ENCODE peak calls at places on chromosomes 12 and 14, in ten cellular contexts. Q, S, R, N, Z, D, J, C, Y and V are unnamed samples. For H3K9me3 and H3K36me3, the result is how much of the 10 kb centered on the place peaks cover.

GRCh38 chr12:15584366-15585041 is 204.7 kb downstream of the EPS8 start:
- DNase-seq in Q (no peak), S (peak), R (no peak), N (no peak), Z (peak), D (no peak), J (no peak), C (no peak), Y (peak), V (peak)

GRCh38 chr14:23569443-23570151 is 2.0 kb upstream of the AP1G2 start:
- DNase-seq in Q (no peak), S (no peak), R (no peak), N (no peak), Z (no peak), D (no peak), J (peak), C (no peak), Y (peak), V (no peak)

GRCh38 chr12:77343291-77343690 is 277.9 kb upstream of the E2F7 start:
- DNase-seq in Q (no peak), S (peak), R (no peak), N (no peak), Z (no peak), D (no peak), J (no peak), C (no peak), Y (no peak), V (no peak)

GRCh38 chr14:39467889-39468524 is 35.8 kb upstream of the FBXO33 start:
- DNase-seq in Q (no peak), S (peak), R (no peak), N (no peak), Z (peak), D (no peak), J (no peak), C (peak), Y (no peak), V (peak)

GRCh38 chr14:50038398-50039119 is 77.8 kb downstream of the VCPKMT start:
- DNase-seq in Q (no peak), S (peak), R (no peak), N (no peak), Z (peak), D (no peak), J (no peak), C (no peak), Y (no peak), V (no peak)

GRCh38 chr14:73713804-73714655 is at the start of gene PNMA1:
- DNase-seq in Q (peak), S (peak), R (peak), N (peak), Z (peak), D (no peak), J (peak), C (no peak), Y (peak), V (peak)

GRCh38 chr14:30349515-30349914 is 209.4 kb upstream of the G2E3 start:
- DNase-seq in Q (no peak), S (no peak), R (no peak), N (no peak), Z (no peak), D (no peak), J (no peak), C (no peak), Y (no peak), V (no peak)

GRCh38 chr14:64636208-64636979 is 67.8 kb upstream of the PLEKHG3 start:
- DNase-seq in Q (peak), S (no peak), R (no peak), N (peak), Z (peak), D (no peak), J (peak), C (peak), Y (peak), V (peak)

GRCh38 chr14:97456958-97457357 is 659.8 kb downstream of the VRK1 start:
- DNase-seq in Q (peak), S (no peak), R (no peak), N (no peak), Z (no peak), D (no peak), J (no peak), C (no peak), Y (no peak), V (peak)

GRCh38 chr12:71626098-71626497 is 37.5 kb downstream of the ZFC3H1 start:
- DNase-seq in Q (no peak), S (no peak), R (no peak), N (no peak), Z (no peak), D (no peak), J (no peak), C (no peak), Y (no peak), V (peak)

GRCh38 chr12:50268482-50268881 is 14.8 kb downstream of the LIMA1 start:
- DNase-seq in Q (no peak), S (no peak), R (no peak), N (no peak), Z (no peak), D (no peak), J (no peak), C (no peak), Y (no peak), V (no peak)

GRCh38 chr12:3913278-3913677 is 40.1 kb upstream of the PARP11 start:
- DNase-seq in Q (no peak), S (no peak), R (no peak), N (no peak), Z (no peak), D (no peak), J (no peak), C (no peak), Y (no peak), V (no peak)

GRCh38 chr12:9869307-9870161 is at the start of gene CLEC2B:
- DNase-seq in Q (no peak), S (peak), R (no peak), N (no peak), Z (peak), D (no peak), J (no peak), C (no peak), Y (no peak), V (peak)

GRCh38 chr14:61549425-61549824 is 145.9 kb upstream of the HIF1A start:
- DNase-seq in Q (no peak), S (no peak), R (no peak), N (no peak), Z (peak), D (no peak), J (no peak), C (no peak), Y (no peak), V (no peak)

GRCh38 chr12:48796976-48797375 is 8.1 kb upstream of the ADCY6 start:
- DNase-seq in Q (no peak), S (peak), R (peak), N (no peak), Z (no peak), D (no peak), J (no peak), C (no peak), Y (no peak), V (no peak)

GRCh38 chr12:105590571-105590970 is 260.1 kb downstream of the C12orf75 start:
- DNase-seq in Q (no peak), S (no peak), R (no peak), N (no peak), Z (peak), D (no peak), J (no peak), C (no peak), Y (no peak), V (no peak)

GRCh38 chr12:52126050-52126604 is 46.6 kb downstream of the SMIM41 start:
- DNase-seq in Q (no peak), S (no peak), R (no peak), N (no peak), Z (no peak), D (peak), J (no peak), C (no peak), Y (no peak), V (no peak)

GRCh38 chr12:128449146-128449894 is 182.3 kb downstream of the TMEM132C start:
- DNase-seq in Q (no peak), S (no peak), R (no peak), N (no peak), Z (peak), D (no peak), J (no peak), C (no peak), Y (no peak), V (no peak)

GRCh38 chr12:126982707-126983106 is 1284.3 kb upstream of the TMEM132C start:
- DNase-seq in Q (no peak), S (no peak), R (no peak), N (no peak), Z (no peak), D (no peak), J (no peak), C (no peak), Y (no peak), V (no peak)

GRCh38 chr12:95548539-95549391 is 2.5 kb downstream of the USP44 start:
- DNase-seq in Q (peak), S (no peak), R (peak), N (peak), Z (peak), D (no peak), J (peak), C (no peak), Y (no peak), V (peak)

GRCh38 chr14:53432378-53432802 is 279.3 kb upstream of the DDHD1 start:
- DNase-seq in Q (no peak), S (peak), R (no peak), N (no peak), Z (peak), D (no peak), J (no peak), C (peak), Y (no peak), V (no peak)

GRCh38 chr12:103519632-103520031 is 23.9 kb upstream of the C12orf42 start:
- DNase-seq in Q (no peak), S (no peak), R (no peak), N (no peak), Z (no peak), D (no peak), J (no peak), C (no peak), Y (no peak), V (no peak)

GRCh38 chr12:102964872-102965271 is 7.4 kb downstream of the ASCL1 start:
- DNase-seq in Q (no peak), S (no peak), R (no peak), N (no peak), Z (no peak), D (no peak), J (no peak), C (no peak), Y (peak), V (peak)

GRCh38 chr12:91744613-91745012 is 401.0 kb downstream of the BTG1 start:
- DNase-seq in Q (no peak), S (no peak), R (no peak), N (no peak), Z (no peak), D (no peak), J (no peak), C (no peak), Y (no peak), V (no peak)

GRCh38 chr12:2298556-2299195 is 245.9 kb downstream of the CACNA1C start:
- DNase-seq in Q (no peak), S (no peak), R (no peak), N (no peak), Z (no peak), D (no peak), J (peak), C (no peak), Y (no peak), V (no peak)

GRCh38 chr12:53495903-53496751 is 3.1 kb downstream of the MAP3K12 start:
- DNase-seq in Q (no peak), S (no peak), R (no peak), N (peak), Z (peak), D (no peak), J (peak), C (no peak), Y (peak), V (no peak)

GRCh38 chr14:95255487-95255886 is 64.2 kb downstream of the CLMN start:
- DNase-seq in Q (no peak), S (peak), R (no peak), N (peak), Z (peak), D (no peak), J (no peak), C (peak), Y (peak), V (peak)

GRCh38 chr12:26378721-26379120 is 183.3 kb downstream of the SSPN start:
- DNase-seq in Q (no peak), S (no peak), R (no peak), N (peak), Z (no peak), D (no peak), J (no peak), C (no peak), Y (peak), V (peak)

GRCh38 chr12:19177754-19178153 is 48.2 kb downstream of the PLEKHA5 start:
- DNase-seq in Q (no peak), S (peak), R (no peak), N (no peak), Z (peak), D (no peak), J (no peak), C (no peak), Y (no peak), V (no peak)

GRCh38 chr12:117352260-117352659 is 9.2 kb downstream of the NOS1 start:
- DNase-seq in Q (no peak), S (no peak), R (no peak), N (no peak), Z (no peak), D (no peak), J (no peak), C (no peak), Y (no peak), V (no peak)

DNA sequence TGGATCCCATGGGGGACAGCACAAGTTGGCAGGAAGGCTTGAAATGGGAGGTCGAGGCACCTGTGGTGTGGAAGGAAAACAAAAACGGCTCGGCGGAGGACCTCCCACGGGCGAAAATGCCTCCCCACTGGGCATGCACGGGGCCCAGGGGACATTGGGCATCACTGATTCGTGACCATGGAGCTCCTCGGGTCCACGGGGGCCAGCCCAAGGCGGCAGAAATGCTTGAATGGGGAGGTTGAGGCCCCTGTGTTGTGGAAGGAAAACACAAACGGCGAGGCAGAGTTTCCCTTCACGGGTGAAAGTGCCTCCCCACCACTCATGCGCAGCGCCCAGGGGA is 376.0 kb downstream of the ALG10 start:
- DNase-seq in Q (no peak), S (no peak), R (peak), N (peak), Z (no peak), D (peak), J (peak), C (no peak), Y (peak), V (no peak)
- H3K9me3 ChIP-seq in Q (under half), S (under half), R (under half), N (under half), Z (under half), D (under half), J (under half), C (under half), Y (under half), V (half or more)

DNA sequence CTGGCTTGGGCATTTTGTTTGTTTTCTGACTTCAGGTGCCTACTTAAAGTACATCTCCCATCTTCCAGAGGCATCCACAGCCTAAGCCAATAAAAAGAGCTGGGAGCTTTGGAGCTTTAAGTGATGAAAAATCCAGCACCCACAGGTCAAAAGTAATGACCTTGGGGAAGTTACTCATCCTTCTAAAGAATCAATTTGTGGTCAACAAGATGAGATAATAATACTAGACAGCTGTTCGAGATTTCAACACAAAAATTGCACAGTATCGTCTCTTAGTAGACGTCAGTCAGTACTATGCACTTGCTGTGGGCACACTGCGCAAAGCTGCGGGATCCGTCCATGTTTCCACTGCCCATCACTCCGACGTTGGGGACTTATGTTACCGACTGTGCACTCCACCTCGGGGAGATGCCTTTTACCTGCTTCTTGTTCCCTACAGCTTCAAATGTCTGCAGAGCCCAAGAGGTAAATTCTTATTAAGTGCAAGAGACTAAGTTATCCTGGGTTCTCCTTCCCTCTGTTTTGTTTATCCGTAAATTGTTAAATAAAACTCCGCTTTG is 1.2 kb downstream of the ST8SIA1 start:
- DNase-seq in Q (no peak), S (peak), R (no peak), N (no peak), Z (peak), D (no peak), J (no peak), C (no peak), Y (no peak), V (no peak)
- H3K4me3 ChIP-seq in Q (peak), S (no peak), R (peak), N (peak), Z (no peak), D (peak), J (peak), C (no peak), Y (peak), V (peak)

DNA sequence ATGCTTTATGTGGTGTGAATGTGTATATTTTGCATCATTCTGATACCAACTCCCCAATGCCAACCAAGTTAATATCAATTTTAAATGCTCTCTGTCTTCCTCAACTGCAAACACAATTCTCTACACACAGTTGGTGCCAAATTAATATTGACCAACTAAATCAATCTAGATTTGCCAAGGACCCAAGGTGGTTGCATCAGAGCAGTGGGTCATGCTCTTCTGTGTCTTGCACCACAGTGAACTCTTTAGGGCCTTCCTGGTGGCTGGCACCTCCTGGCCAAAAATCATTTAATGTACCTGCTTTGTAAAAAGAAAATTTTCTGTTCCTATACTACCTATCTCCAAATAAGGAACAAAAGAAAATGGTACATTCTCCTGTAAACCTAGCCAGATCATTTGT is 14.1 kb downstream of the COQ10A start:
- DNase-seq in Q (no peak), S (no peak), R (no peak), N (no peak), Z (no peak), D (no peak), J (no peak), C (no peak), Y (no peak), V (no peak)
- H3K36me3 ChIP-seq in Q (half or more), S (under half), R (half or more), N (under half), Z (half or more), D (under half), J (half or more), C (under half), Y (under half), V (under half)

GRCh38 chr12:113253532-113254285 is 32.4 kb downstream of the TPCN1 start:
- DNase-seq in Q (no peak), S (no peak), R (peak), N (no peak), Z (no peak), D (no peak), J (no peak), C (no peak), Y (no peak), V (peak)
- H3K9me3 ChIP-seq in Q (under half), S (under half), R (under half), N (under half), Z (under half), D (under half), J (under half), C (under half), Y (under half), V (under half)

DNA sequence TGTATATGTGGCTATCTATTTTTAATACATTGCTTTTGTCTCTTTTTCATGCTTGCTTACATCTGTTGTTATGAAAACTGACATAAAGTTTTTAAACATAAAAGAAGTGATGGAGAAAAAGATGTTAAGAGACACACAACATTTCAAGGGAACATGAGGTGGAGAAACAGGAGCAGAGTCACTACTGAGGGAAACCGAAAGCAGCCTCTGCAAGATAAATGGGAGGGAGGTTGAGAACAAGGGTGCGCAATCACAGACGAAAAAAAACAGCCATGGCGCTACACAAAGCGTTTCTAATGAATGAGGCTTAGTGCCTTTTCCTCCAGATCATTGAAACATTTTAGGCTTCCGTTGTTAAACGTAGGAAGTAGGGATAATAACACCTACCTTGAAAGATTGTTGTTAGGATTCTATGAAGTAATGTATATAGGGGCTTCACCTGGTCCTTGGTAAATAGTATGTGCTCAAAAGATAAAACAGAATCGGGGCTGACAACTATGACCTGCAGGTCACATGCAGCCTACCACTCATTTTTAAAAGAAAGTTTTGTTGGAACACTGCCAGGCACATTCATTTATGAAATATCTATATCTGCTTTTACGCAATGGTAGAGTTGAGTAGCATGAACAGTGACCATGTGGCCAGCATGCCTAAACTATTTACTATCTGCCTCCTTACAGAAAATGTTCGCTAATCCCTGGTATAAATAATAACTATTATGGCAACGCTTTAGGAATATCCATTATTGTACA is 228.2 kb upstream of the NPAS3 start:
- DNase-seq in Q (no peak), S (peak), R (no peak), N (no peak), Z (no peak), D (no peak), J (peak), C (no peak), Y (no peak), V (no peak)
- H3K4me3 ChIP-seq in Q (no peak), S (no peak), R (no peak), N (peak), Z (no peak), D (no peak), J (peak), C (no peak), Y (no peak), V (no peak)

DNA sequence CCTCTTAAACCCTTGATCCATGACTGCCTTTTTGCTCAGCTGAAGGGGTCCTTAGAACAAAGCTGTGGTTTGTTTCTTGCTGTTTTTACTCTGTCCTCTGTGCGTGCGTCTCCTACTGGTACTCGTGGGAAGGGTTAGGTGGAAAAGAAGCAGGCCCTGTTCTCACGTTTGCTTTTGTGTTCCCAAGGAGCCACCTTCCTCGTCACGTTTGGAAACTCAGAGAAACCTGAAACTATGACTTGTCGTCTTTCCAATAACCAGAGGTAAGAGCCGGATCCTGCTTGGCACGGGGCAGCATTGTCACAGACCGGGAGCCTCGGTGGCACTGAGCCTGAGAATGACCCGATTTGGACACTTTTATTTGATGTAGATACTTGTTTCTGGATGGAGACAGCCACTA is 13.1 kb downstream of the ZFYVE21 start:
- DNase-seq in Q (no peak), S (no peak), R (no peak), N (no peak), Z (no peak), D (no peak), J (no peak), C (no peak), Y (no peak), V (peak)
- H3K36me3 ChIP-seq in Q (under half), S (under half), R (under half), N (under half), Z (half or more), D (under half), J (under half), C (under half), Y (under half), V (under half)

DNA sequence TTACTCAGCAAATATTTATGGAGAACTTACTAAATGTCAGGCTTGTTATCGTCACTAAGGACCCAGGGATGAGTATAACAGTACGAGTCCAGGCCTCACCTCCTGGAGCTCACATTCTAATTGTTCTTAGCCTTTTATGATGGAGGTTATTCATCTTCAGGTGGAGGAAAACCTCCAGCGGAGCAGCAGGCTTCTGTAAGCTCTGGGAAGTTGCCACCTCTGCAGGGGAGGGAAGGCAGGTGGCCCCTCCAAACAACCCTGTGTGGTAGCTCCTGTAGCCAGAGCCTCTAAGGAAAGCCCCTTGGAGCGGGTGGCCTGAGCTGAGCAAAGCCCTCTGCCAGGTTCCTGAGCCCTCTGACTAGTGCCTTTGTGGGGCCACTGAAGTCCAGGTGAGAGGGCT is 104.1 kb downstream of the SMOC1 start:
- DNase-seq in Q (no peak), S (no peak), R (no peak), N (no peak), Z (no peak), D (no peak), J (no peak), C (no peak), Y (no peak), V (no peak)
- H3K9me3 ChIP-seq in Q (under half), S (under half), R (under half), N (under half), Z (under half), D (under half), J (under half), C (under half), Y (under half), V (under half)